ENCODE peak calls at places on chromosomes 7 and 10, in ten cellular contexts. X is A549, C is ovary, D is transverse colon, N is suprapubic skin, G is endothelial cell of umbilical vein, V is NB4, T is HCT116, E is uterus, I is thyroid gland. L is an unnamed sample.

GRCh38 chr10:132163278-132163765 is 23.4 kb upstream of the DPYSL4 start:
- DNase-seq in N (no peak), E (no peak), V (peak), D (peak), G (no peak), C (peak), I (no peak), X (peak), T (peak), L (no peak)

GRCh38 chr7:16961650-16962049 is 79.9 kb upstream of the AGR3 start:
- DNase-seq in V (no peak), N (no peak), T (no peak), G (no peak), I (no peak), X (no peak), D (no peak), C (no peak), E (no peak), L (no peak)

GRCh38 chr10:86968271-86968993 is at the start of gene ADIRF:
- DNase-seq in G (peak), D (peak), N (peak), I (peak), E (peak), C (peak), V (no peak), T (peak), X (no peak), L (peak)

GRCh38 chr7:57416601-57417358 is 33.2 kb upstream of the ZNF716 start:
- DNase-seq in I (no peak), X (no peak), D (no peak), V (no peak), C (no peak), E (no peak), T (no peak), G (no peak), N (no peak), L (peak)

GRCh38 chr7:158943713-158944112 is 87.4 kb downstream of the DYNC2I1 start:
- DNase-seq in C (no peak), G (no peak), V (no peak), D (no peak), E (no peak), N (no peak), T (no peak), I (no peak), X (no peak), L (no peak)

GRCh38 chr7:79175390-79175789 is 278.1 kb downstream of the MAGI2 start:
- DNase-seq in D (no peak), N (no peak), I (no peak), X (no peak), G (no peak), T (no peak), C (no peak), E (no peak), V (no peak), L (no peak)

GRCh38 chr10:360653-361052 is 225.4 kb downstream of the ZMYND11 start:
- DNase-seq in X (no peak), T (no peak), I (no peak), G (no peak), D (no peak), E (no peak), V (no peak), N (no peak), C (no peak), L (no peak)

GRCh38 chr7:4134204-4134603 is 547.9 kb upstream of the FOXK1 start:
- DNase-seq in C (no peak), T (no peak), N (no peak), V (no peak), E (no peak), I (no peak), D (no peak), X (no peak), G (no peak), L (no peak)

GRCh38 chr10:131274883-131275282 is 36.6 kb downstream of the TCERG1L start:
- DNase-seq in T (no peak), D (no peak), C (no peak), G (no peak), E (no peak), V (no peak), N (no peak), X (no peak), I (no peak), L (no peak)

GRCh38 chr10:119688033-119688508 is 36.9 kb downstream of the BAG3 start:
- DNase-seq in G (no peak), N (no peak), V (peak), T (no peak), X (no peak), C (no peak), I (no peak), E (no peak), D (no peak), L (no peak)

GRCh38 chr7:32347244-32347828 is 142.8 kb downstream of the LSM5 start:
- DNase-seq in C (no peak), V (peak), E (no peak), I (peak), X (peak), T (peak), D (no peak), G (peak), N (no peak), L (no peak)

GRCh38 chr10:391304-391703 is 256.0 kb downstream of the ZMYND11 start:
- DNase-seq in N (no peak), E (no peak), V (no peak), C (no peak), G (no peak), I (peak), T (no peak), X (no peak), D (no peak), L (peak)

GRCh38 chr10:133388265-133388972 is 5.5 kb upstream of the MTG1 start:
- DNase-seq in V (peak), I (no peak), C (no peak), E (peak), X (no peak), N (no peak), T (no peak), D (no peak), G (no peak), L (no peak)

GRCh38 chr7:128881458-128882125 is 18.9 kb downstream of the ATP6V1F start:
- DNase-seq in N (no peak), C (peak), T (no peak), G (no peak), E (no peak), X (no peak), V (no peak), D (no peak), I (no peak), L (no peak)

GRCh38 chr7:28002638-28003037 is 178.0 kb downstream of the JAZF1 start:
- DNase-seq in V (peak), X (no peak), N (no peak), D (no peak), I (no peak), T (no peak), G (peak), C (no peak), E (no peak), L (no peak)

GRCh38 chr7:41046778-41047177 is 656.1 kb downstream of the INHBA start:
- DNase-seq in T (no peak), G (no peak), X (no peak), C (no peak), D (no peak), N (no peak), E (no peak), I (no peak), V (no peak), L (no peak)

GRCh38 chr10:102460836-102461186 is 9.5 kb upstream of the C10orf95 start:
- DNase-seq in D (no peak), I (no peak), X (no peak), V (no peak), G (no peak), C (no peak), T (no peak), N (no peak), E (no peak), L (no peak)

GRCh38 chr10:102463983-102464382 is 12.6 kb upstream of the C10orf95 start:
- DNase-seq in G (no peak), D (no peak), X (no peak), T (no peak), N (no peak), V (no peak), I (no peak), C (no peak), E (no peak), L (no peak)

GRCh38 chr10:102457591-102458150 is 6.3 kb upstream of the C10orf95 start:
- DNase-seq in V (no peak), G (no peak), C (no peak), I (no peak), D (no peak), T (no peak), N (no peak), X (no peak), E (no peak), L (no peak)

GRCh38 chr10:102462512-102463054 is 11.2 kb upstream of the C10orf95 start:
- DNase-seq in N (no peak), T (no peak), G (no peak), V (no peak), E (no peak), X (no peak), I (no peak), D (no peak), C (no peak), L (no peak)

DNA sequence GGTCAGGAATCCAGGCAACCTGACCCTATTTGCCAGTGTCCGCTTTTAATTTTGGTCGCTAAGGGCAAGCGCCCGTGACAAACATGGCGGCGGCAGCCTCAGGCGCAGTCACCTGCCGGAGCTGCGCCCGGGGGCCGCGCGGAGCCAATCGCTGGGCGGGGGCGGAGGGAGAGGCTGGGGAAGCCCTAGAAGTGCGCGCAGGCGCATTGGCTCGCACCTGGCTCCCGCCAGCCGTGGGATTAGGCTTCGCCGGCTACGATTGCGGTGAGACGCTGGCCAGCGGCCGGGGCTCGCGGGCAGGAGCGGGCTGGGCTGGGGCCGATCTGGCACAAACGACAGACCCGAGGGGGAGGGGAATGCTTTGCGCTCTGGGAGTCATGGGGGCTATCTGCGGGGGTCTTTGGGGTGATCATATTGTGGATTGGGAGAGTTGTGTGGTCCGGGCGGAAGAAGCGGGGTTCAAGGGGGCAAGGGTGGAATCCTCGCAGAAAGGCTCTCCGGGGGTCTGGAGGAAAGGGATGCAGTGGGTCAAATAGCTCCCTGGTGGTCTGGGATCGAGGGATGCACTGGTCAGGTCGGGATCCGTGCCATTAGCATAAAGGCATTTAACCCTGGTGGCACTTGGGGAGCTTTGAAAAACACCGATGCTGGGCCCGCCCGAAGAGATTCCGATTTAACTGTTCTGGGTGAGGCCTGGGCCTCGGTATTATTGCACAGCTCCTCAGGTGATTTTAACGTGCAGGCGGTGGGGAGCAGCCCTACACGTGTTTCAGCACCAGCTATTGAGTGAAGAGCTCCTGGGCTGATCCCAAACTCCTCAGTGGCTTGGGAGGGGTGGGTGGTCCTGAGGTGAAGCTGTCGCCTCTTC is 10.1 kb upstream of the C10orf95 start:
- DNase-seq in N (peak), X (peak), C (peak), I (peak), T (peak), D (peak), V (peak), E (peak), G (peak), L (peak)
- TF ChIP-seq POLR2A in N (no peak), X (peak), C (no peak), I (no peak), T (peak), D (peak), V (no peak), E (peak), G (no peak), L (no peak)

GRCh38 chr7:36795451-36796021 is 71.2 kb upstream of the AOAH start:
- DNase-seq in C (no peak), I (no peak), E (no peak), N (no peak), X (no peak), G (no peak), V (no peak), D (no peak), T (no peak), L (no peak)

GRCh38 chr7:36790280-36790679 is 66.0 kb upstream of the AOAH start:
- DNase-seq in V (no peak), G (no peak), X (no peak), D (no peak), T (no peak), I (no peak), N (no peak), C (no peak), E (no peak), L (no peak)

GRCh38 chr7:36792421-36792820 is 68.1 kb upstream of the AOAH start:
- DNase-seq in N (no peak), I (no peak), V (no peak), C (no peak), E (no peak), X (no peak), D (no peak), T (no peak), G (no peak), L (no peak)

GRCh38 chr7:36796850-36797618 is 72.7 kb upstream of the AOAH start:
- DNase-seq in T (no peak), V (no peak), I (no peak), E (no peak), N (no peak), G (no peak), X (no peak), D (no peak), C (no peak), L (no peak)

DNA sequence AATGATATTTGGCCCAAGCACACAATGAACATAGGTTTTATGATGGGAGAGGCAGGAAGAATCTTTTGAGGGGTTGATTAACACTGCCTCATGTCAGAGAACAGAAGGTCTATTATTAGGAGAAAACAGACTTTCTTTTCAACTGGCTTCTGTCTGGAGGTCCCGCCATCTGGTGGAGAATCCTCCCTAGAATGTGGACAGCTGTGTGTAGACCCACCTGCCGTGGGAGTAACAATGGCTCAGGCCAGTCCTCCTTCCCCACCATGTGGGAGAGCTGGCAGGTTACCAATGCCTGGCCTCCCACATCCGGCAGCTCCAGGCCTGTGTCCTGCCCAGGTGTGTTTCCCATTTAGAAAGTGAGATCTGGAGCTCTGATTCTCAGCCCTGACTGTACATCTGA is 70.4 kb upstream of the AOAH start:
- DNase-seq in T (no peak), G (no peak), D (no peak), V (no peak), X (no peak), E (no peak), I (no peak), N (no peak), C (no peak), L (no peak)
- TF ChIP-seq CTCF in T (no peak), G (no peak), D (no peak), V (no peak), X (no peak), E (no peak), I (no peak), N (no peak), C (no peak), L (no peak)

GRCh38 chr7:132872034-132872433 is 209.9 kb downstream of the CHCHD3 start:
- DNase-seq in D (no peak), N (no peak), C (no peak), I (no peak), V (no peak), X (no peak), E (no peak), T (no peak), G (no peak), L (no peak)
- TF ChIP-seq POLR2A in D (no peak), N (no peak), C (no peak), I (no peak), V (no peak), X (no peak), E (no peak), T (no peak), G (no peak), L (no peak)

GRCh38 chr7:63521-64021 is 128.8 kb upstream of the FAM20C start:
- DNase-seq in X (no peak), E (no peak), G (no peak), T (no peak), D (no peak), V (peak), I (no peak), C (peak), N (peak), L (no peak)

GRCh38 chr7:65554-65953 is 126.8 kb upstream of the FAM20C start:
- DNase-seq in E (no peak), D (no peak), T (no peak), N (no peak), C (peak), I (no peak), X (no peak), V (no peak), G (no peak), L (no peak)

GRCh38 chr7:64799-65430 is 127.5 kb upstream of the FAM20C start:
- DNase-seq in V (peak), N (no peak), T (no peak), D (no peak), C (peak), X (no peak), E (no peak), G (no peak), I (peak), L (no peak)

GRCh38 chr7:63117-63480 is 129.3 kb upstream of the FAM20C start:
- DNase-seq in T (no peak), G (no peak), E (no peak), D (peak), N (peak), C (peak), X (no peak), V (no peak), I (no peak), L (no peak)

DNA sequence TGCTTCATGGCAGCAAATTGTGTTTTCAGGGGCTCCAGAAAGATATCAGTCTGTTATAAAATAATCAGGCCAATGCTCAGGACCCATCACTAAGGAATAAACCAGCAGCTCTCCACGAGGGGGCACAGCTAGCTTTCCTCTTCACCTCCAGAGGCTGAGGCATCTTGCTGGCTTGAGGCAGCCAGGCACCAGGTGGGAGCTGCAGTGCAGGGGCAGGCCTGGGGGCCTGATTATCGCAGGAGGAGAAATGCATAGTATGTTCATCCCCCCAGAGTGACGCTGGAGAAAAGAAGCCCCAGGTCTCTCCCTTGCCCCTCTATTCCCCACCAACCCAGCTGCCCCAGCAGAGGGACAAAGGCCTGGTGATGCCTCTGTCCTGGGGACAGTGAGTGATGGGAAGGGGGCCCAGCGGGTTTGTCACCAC is 128.3 kb upstream of the FAM20C start:
- DNase-seq in T (peak), V (peak), N (no peak), I (peak), C (peak), X (peak), E (peak), G (peak), D (peak), L (no peak)
- TF ChIP-seq CTCF in T (peak), V (peak), N (peak), I (peak), C (peak), X (peak), E (peak), G (peak), D (peak), L (no peak)

DNA sequence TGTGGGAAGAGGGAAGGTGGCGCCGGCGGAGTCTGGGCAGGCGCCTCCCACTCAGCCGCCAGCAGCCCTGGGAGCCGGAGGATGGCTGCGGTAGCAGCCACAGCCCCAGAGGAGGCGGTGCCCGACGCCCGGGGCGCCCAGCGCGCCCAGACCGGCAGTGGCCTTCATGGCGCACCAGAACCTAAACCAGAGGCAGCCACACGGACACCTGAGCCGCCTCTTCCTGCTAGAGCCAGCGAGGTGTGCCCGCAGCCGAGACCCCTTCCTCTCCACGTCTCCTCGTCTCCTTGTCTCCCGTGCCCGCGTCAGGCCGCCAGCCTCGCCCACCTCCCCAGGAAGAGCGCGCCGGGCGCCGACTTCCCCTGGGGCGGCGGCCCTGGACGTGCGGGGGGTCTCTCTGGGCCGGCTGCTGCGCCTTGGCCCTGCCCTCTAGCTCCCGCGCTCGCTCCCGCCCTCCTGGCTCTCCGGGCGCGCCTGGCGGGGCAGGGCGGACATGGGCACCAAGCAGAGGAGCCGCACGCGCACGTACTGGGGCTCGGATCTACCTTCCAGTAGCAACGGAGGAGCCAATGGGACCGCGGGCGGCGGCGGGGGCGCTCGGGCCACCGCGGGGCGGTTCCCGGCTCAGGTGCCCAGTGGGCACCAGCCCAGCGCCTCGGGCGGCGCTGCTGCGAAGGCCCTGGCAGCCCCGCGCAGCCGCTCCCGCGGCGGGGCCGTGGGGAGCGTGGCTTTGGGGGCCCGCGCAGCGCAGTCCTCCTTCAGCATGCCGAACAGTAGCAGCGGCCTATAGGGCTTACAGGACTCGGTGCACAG is 33.0 kb upstream of the SFTPD start:
- DNase-seq in T (peak), C (peak), E (peak), X (peak), N (no peak), I (peak), D (peak), V (peak), G (peak), L (peak)
- TF ChIP-seq POLR2A in T (no peak), C (no peak), E (peak), X (peak), N (no peak), I (peak), D (peak), V (no peak), G (no peak), L (no peak)

DNA sequence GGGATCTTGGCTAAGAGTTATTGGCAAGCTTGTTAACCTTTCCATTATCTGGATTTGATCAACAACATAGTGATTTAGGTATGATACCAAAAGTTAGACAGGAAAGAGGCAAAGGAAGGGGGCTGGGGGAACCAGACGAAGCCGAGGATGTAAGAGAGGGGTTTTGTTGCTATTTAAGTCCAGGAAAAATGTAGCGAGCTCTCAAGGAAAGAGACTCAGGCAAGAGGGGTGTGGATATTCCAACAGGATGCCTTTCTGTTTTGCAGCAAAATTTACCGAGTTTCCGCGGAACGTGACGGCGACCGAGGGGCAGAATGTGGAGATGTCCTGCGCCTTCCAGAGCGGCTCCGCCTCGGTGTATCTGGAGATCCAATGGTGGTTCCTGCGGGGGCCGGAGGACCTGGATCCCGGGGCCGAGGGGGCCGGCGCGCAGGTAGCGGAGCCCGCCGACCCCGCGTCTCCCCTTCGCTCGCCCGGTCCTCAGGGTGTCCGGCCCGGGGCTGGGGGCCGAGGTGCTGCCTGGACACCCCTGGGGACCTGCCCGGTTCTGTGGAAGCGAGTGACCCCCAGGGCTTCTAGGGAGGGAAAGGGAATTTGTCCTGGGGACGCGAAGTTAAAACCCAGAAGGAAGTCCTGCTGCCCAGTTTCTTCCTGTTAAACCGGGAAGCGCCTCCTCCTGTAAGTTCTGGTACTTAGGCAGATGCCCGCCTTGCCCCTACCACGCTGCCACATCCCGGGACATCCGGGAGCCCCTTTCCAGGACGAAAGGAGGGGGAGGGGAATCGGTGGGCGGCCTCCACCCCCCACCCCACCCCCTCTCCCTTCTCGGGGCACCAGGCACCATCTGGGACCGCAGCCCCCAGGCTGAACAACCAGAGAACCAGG is 2.4 kb downstream of the VSTM2A start:
- DNase-seq in V (no peak), G (no peak), N (no peak), T (no peak), I (no peak), D (no peak), E (no peak), C (no peak), X (no peak), L (no peak)
- TF ChIP-seq CTCF in V (no peak), G (no peak), N (no peak), T (no peak), I (no peak), D (no peak), E (no peak), C (no peak), X (no peak), L (no peak)